ENCODE peak calls at places on chromosomes 13 and 19, in ten cellular contexts. One of them, this sample, is unnamed.

GRCh38 chr13:34698953-34699352 is 243.1 kb upstream of the NBEA start:
- DNase-seq in neuronal stem cell: no peak
- DNase-seq in T-helper 1 cell: no peak
- DNase-seq in activated T-cell treated with anti-CD3 and anti-CD28 coated beads, Interleukin-2, amount 50 U/mL, for 48 hours: no peak
- DNase-seq in activated CD4-positive, alpha-beta T cell treated with anti-CD3 and anti-CD28 coated beads for 48 hours: no peak
- DNase-seq in BE2C: no peak
- DNase-seq in MM.1S: no peak
- DNase-seq in skeletal muscle cell: no peak
- DNase-seq in NCI-H748 treated with DMSO at 0.1 percent for 48 hours: no peak
- DNase-seq in NCI-H510A: no peak
- DNase-seq in this sample: no peak

GRCh38 chr13:21579754-21580316 is 24.1 kb downstream of the MICU2 start:
- DNase-seq in neuronal stem cell: no peak
- DNase-seq in T-helper 1 cell: no peak
- DNase-seq in activated T-cell treated with anti-CD3 and anti-CD28 coated beads, Interleukin-2, amount 50 U/mL, for 48 hours: no peak
- DNase-seq in activated CD4-positive, alpha-beta T cell treated with anti-CD3 and anti-CD28 coated beads for 48 hours: no peak
- DNase-seq in BE2C: no peak
- DNase-seq in MM.1S: no peak
- DNase-seq in skeletal muscle cell: no peak
- DNase-seq in NCI-H748 treated with DMSO at 0.1 percent for 48 hours: no peak
- DNase-seq in NCI-H510A: no peak
- DNase-seq in this sample: no peak

GRCh38 chr19:47417107-47417745 is 2.1 kb downstream of the MEIS3 start:
- DNase-seq in neuronal stem cell: no peak
- DNase-seq in T-helper 1 cell: no peak
- DNase-seq in activated T-cell treated with anti-CD3 and anti-CD28 coated beads, Interleukin-2, amount 50 U/mL, for 48 hours: no peak
- DNase-seq in activated CD4-positive, alpha-beta T cell treated with anti-CD3 and anti-CD28 coated beads for 48 hours: no peak
- DNase-seq in BE2C: no peak
- DNase-seq in MM.1S: no peak
- DNase-seq in skeletal muscle cell: no peak
- DNase-seq in NCI-H748 treated with DMSO at 0.1 percent for 48 hours: no peak
- DNase-seq in NCI-H510A: no peak
- DNase-seq in this sample: no peak

GRCh38 chr19:5031231-5032100 is 62.6 kb downstream of the KDM4B start:
- DNase-seq in neuronal stem cell: peak
- DNase-seq in T-helper 1 cell: peak
- DNase-seq in activated T-cell treated with anti-CD3 and anti-CD28 coated beads, Interleukin-2, amount 50 U/mL, for 48 hours: peak
- DNase-seq in activated CD4-positive, alpha-beta T cell treated with anti-CD3 and anti-CD28 coated beads for 48 hours: peak
- DNase-seq in BE2C: peak
- DNase-seq in MM.1S: peak
- DNase-seq in skeletal muscle cell: peak
- DNase-seq in NCI-H748 treated with DMSO at 0.1 percent for 48 hours: no peak
- DNase-seq in NCI-H510A: peak
- DNase-seq in this sample: peak

GRCh38 chr13:106083620-106084350 is 451.7 kb downstream of the EFNB2 start:
- DNase-seq in neuronal stem cell: no peak
- DNase-seq in T-helper 1 cell: no peak
- DNase-seq in activated T-cell treated with anti-CD3 and anti-CD28 coated beads, Interleukin-2, amount 50 U/mL, for 48 hours: no peak
- DNase-seq in activated CD4-positive, alpha-beta T cell treated with anti-CD3 and anti-CD28 coated beads for 48 hours: peak
- DNase-seq in BE2C: peak
- DNase-seq in MM.1S: peak
- DNase-seq in skeletal muscle cell: no peak
- DNase-seq in NCI-H748 treated with DMSO at 0.1 percent for 48 hours: peak
- DNase-seq in NCI-H510A: no peak
- DNase-seq in this sample: peak

GRCh38 chr19:5150331-5150901 is 181.5 kb downstream of the KDM4B start:
- DNase-seq in neuronal stem cell: no peak
- DNase-seq in T-helper 1 cell: no peak
- DNase-seq in activated T-cell treated with anti-CD3 and anti-CD28 coated beads, Interleukin-2, amount 50 U/mL, for 48 hours: no peak
- DNase-seq in activated CD4-positive, alpha-beta T cell treated with anti-CD3 and anti-CD28 coated beads for 48 hours: no peak
- DNase-seq in BE2C: no peak
- DNase-seq in MM.1S: no peak
- DNase-seq in skeletal muscle cell: no peak
- DNase-seq in NCI-H748 treated with DMSO at 0.1 percent for 48 hours: no peak
- DNase-seq in NCI-H510A: no peak
- DNase-seq in this sample: no peak

GRCh38 chr13:21550918-21551317 is 53.1 kb downstream of the MICU2 start:
- DNase-seq in neuronal stem cell: no peak
- DNase-seq in T-helper 1 cell: no peak
- DNase-seq in activated T-cell treated with anti-CD3 and anti-CD28 coated beads, Interleukin-2, amount 50 U/mL, for 48 hours: no peak
- DNase-seq in activated CD4-positive, alpha-beta T cell treated with anti-CD3 and anti-CD28 coated beads for 48 hours: no peak
- DNase-seq in BE2C: no peak
- DNase-seq in MM.1S: no peak
- DNase-seq in skeletal muscle cell: no peak
- DNase-seq in NCI-H748 treated with DMSO at 0.1 percent for 48 hours: no peak
- DNase-seq in NCI-H510A: no peak
- DNase-seq in this sample: no peak

GRCh38 chr13:42821437-42821836 is 40.1 kb downstream of the FAM216B start:
- DNase-seq in neuronal stem cell: no peak
- DNase-seq in T-helper 1 cell: no peak
- DNase-seq in activated T-cell treated with anti-CD3 and anti-CD28 coated beads, Interleukin-2, amount 50 U/mL, for 48 hours: no peak
- DNase-seq in activated CD4-positive, alpha-beta T cell treated with anti-CD3 and anti-CD28 coated beads for 48 hours: no peak
- DNase-seq in BE2C: no peak
- DNase-seq in MM.1S: no peak
- DNase-seq in skeletal muscle cell: peak
- DNase-seq in NCI-H748 treated with DMSO at 0.1 percent for 48 hours: no peak
- DNase-seq in NCI-H510A: no peak
- DNase-seq in this sample: no peak

GRCh38 chr19:44071824-44072542 is at the start of gene ZNF284:
- DNase-seq in neuronal stem cell: peak
- DNase-seq in T-helper 1 cell: peak
- DNase-seq in activated T-cell treated with anti-CD3 and anti-CD28 coated beads, Interleukin-2, amount 50 U/mL, for 48 hours: peak
- DNase-seq in activated CD4-positive, alpha-beta T cell treated with anti-CD3 and anti-CD28 coated beads for 48 hours: peak
- DNase-seq in BE2C: peak
- DNase-seq in MM.1S: peak
- DNase-seq in skeletal muscle cell: peak
- DNase-seq in NCI-H748 treated with DMSO at 0.1 percent for 48 hours: peak
- DNase-seq in NCI-H510A: peak
- DNase-seq in this sample: peak

GRCh38 chr19:51799311-51799997 is 4.5 kb downstream of the FPR3 start:
- DNase-seq in neuronal stem cell: no peak
- DNase-seq in T-helper 1 cell: no peak
- DNase-seq in activated T-cell treated with anti-CD3 and anti-CD28 coated beads, Interleukin-2, amount 50 U/mL, for 48 hours: no peak
- DNase-seq in activated CD4-positive, alpha-beta T cell treated with anti-CD3 and anti-CD28 coated beads for 48 hours: no peak
- DNase-seq in BE2C: peak
- DNase-seq in MM.1S: no peak
- DNase-seq in skeletal muscle cell: peak
- DNase-seq in NCI-H748 treated with DMSO at 0.1 percent for 48 hours: no peak
- DNase-seq in NCI-H510A: no peak
- DNase-seq in this sample: no peak

GRCh38 chr13:94673841-94674240 is 38.5 kb downstream of the SOX21 start:
- DNase-seq in neuronal stem cell: no peak
- DNase-seq in T-helper 1 cell: no peak
- DNase-seq in activated T-cell treated with anti-CD3 and anti-CD28 coated beads, Interleukin-2, amount 50 U/mL, for 48 hours: no peak
- DNase-seq in activated CD4-positive, alpha-beta T cell treated with anti-CD3 and anti-CD28 coated beads for 48 hours: no peak
- DNase-seq in BE2C: no peak
- DNase-seq in MM.1S: no peak
- DNase-seq in skeletal muscle cell: no peak
- DNase-seq in NCI-H748 treated with DMSO at 0.1 percent for 48 hours: no peak
- DNase-seq in NCI-H510A: no peak
- DNase-seq in this sample: no peak

GRCh38 chr13:65378943-65379519 is 1851.1 kb downstream of the PCDH9 start:
- DNase-seq in neuronal stem cell: no peak
- DNase-seq in T-helper 1 cell: no peak
- DNase-seq in activated T-cell treated with anti-CD3 and anti-CD28 coated beads, Interleukin-2, amount 50 U/mL, for 48 hours: no peak
- DNase-seq in activated CD4-positive, alpha-beta T cell treated with anti-CD3 and anti-CD28 coated beads for 48 hours: no peak
- DNase-seq in BE2C: no peak
- DNase-seq in MM.1S: no peak
- DNase-seq in skeletal muscle cell: no peak
- DNase-seq in NCI-H748 treated with DMSO at 0.1 percent for 48 hours: peak
- DNase-seq in NCI-H510A: no peak
- DNase-seq in this sample: no peak

GRCh38 chr13:22828081-22828480 is 352.7 kb upstream of the SGCG start:
- DNase-seq in neuronal stem cell: no peak
- DNase-seq in T-helper 1 cell: no peak
- DNase-seq in activated T-cell treated with anti-CD3 and anti-CD28 coated beads, Interleukin-2, amount 50 U/mL, for 48 hours: no peak
- DNase-seq in activated CD4-positive, alpha-beta T cell treated with anti-CD3 and anti-CD28 coated beads for 48 hours: no peak
- DNase-seq in BE2C: no peak
- DNase-seq in MM.1S: no peak
- DNase-seq in skeletal muscle cell: no peak
- DNase-seq in NCI-H748 treated with DMSO at 0.1 percent for 48 hours: no peak
- DNase-seq in NCI-H510A: no peak
- DNase-seq in this sample: no peak

GRCh38 chr13:113928701-113929627 is 44.9 kb downstream of the C13orf46 start:
- DNase-seq in neuronal stem cell: no peak
- DNase-seq in T-helper 1 cell: no peak
- DNase-seq in activated T-cell treated with anti-CD3 and anti-CD28 coated beads, Interleukin-2, amount 50 U/mL, for 48 hours: no peak
- DNase-seq in activated CD4-positive, alpha-beta T cell treated with anti-CD3 and anti-CD28 coated beads for 48 hours: no peak
- DNase-seq in BE2C: no peak
- DNase-seq in MM.1S: no peak
- DNase-seq in skeletal muscle cell: peak
- DNase-seq in NCI-H748 treated with DMSO at 0.1 percent for 48 hours: no peak
- DNase-seq in NCI-H510A: no peak
- DNase-seq in this sample: no peak

GRCh38 chr13:47656651-47657050 is 344.4 kb downstream of the SUCLA2 start:
- DNase-seq in neuronal stem cell: no peak
- DNase-seq in T-helper 1 cell: no peak
- DNase-seq in activated T-cell treated with anti-CD3 and anti-CD28 coated beads, Interleukin-2, amount 50 U/mL, for 48 hours: no peak
- DNase-seq in activated CD4-positive, alpha-beta T cell treated with anti-CD3 and anti-CD28 coated beads for 48 hours: no peak
- DNase-seq in BE2C: no peak
- DNase-seq in MM.1S: no peak
- DNase-seq in skeletal muscle cell: no peak
- DNase-seq in NCI-H748 treated with DMSO at 0.1 percent for 48 hours: no peak
- DNase-seq in NCI-H510A: no peak
- DNase-seq in this sample: no peak

GRCh38 chr13:93624371-93624777 is 397.8 kb downstream of the GPC6 start:
- DNase-seq in neuronal stem cell: no peak
- DNase-seq in T-helper 1 cell: no peak
- DNase-seq in activated T-cell treated with anti-CD3 and anti-CD28 coated beads, Interleukin-2, amount 50 U/mL, for 48 hours: no peak
- DNase-seq in activated CD4-positive, alpha-beta T cell treated with anti-CD3 and anti-CD28 coated beads for 48 hours: no peak
- DNase-seq in BE2C: no peak
- DNase-seq in MM.1S: peak
- DNase-seq in skeletal muscle cell: no peak
- DNase-seq in NCI-H748 treated with DMSO at 0.1 percent for 48 hours: no peak
- DNase-seq in NCI-H510A: no peak
- DNase-seq in this sample: no peak

GRCh38 chr19:801861-802496 is 4.7 kb downstream of the PTBP1 start:
- DNase-seq in neuronal stem cell: no peak
- DNase-seq in T-helper 1 cell: no peak
- DNase-seq in activated T-cell treated with anti-CD3 and anti-CD28 coated beads, Interleukin-2, amount 50 U/mL, for 48 hours: no peak
- DNase-seq in activated CD4-positive, alpha-beta T cell treated with anti-CD3 and anti-CD28 coated beads for 48 hours: no peak
- DNase-seq in BE2C: no peak
- DNase-seq in MM.1S: no peak
- DNase-seq in skeletal muscle cell: no peak
- DNase-seq in NCI-H748 treated with DMSO at 0.1 percent for 48 hours: no peak
- DNase-seq in NCI-H510A: no peak
- DNase-seq in this sample: no peak

GRCh38 chr13:39284801-39285388 is 246.6 kb downstream of the NHLRC3 start:
- DNase-seq in neuronal stem cell: no peak
- DNase-seq in T-helper 1 cell: no peak
- DNase-seq in activated T-cell treated with anti-CD3 and anti-CD28 coated beads, Interleukin-2, amount 50 U/mL, for 48 hours: no peak
- DNase-seq in activated CD4-positive, alpha-beta T cell treated with anti-CD3 and anti-CD28 coated beads for 48 hours: no peak
- DNase-seq in BE2C: no peak
- DNase-seq in MM.1S: no peak
- DNase-seq in skeletal muscle cell: no peak
- DNase-seq in NCI-H748 treated with DMSO at 0.1 percent for 48 hours: no peak
- DNase-seq in NCI-H510A: no peak
- DNase-seq in this sample: no peak

GRCh38 chr19:2560369-2560768 is 84.4 kb downstream of the GADD45B start:
- DNase-seq in neuronal stem cell: no peak
- DNase-seq in T-helper 1 cell: no peak
- DNase-seq in activated T-cell treated with anti-CD3 and anti-CD28 coated beads, Interleukin-2, amount 50 U/mL, for 48 hours: no peak
- DNase-seq in activated CD4-positive, alpha-beta T cell treated with anti-CD3 and anti-CD28 coated beads for 48 hours: no peak
- DNase-seq in BE2C: no peak
- DNase-seq in MM.1S: no peak
- DNase-seq in skeletal muscle cell: no peak
- DNase-seq in NCI-H748 treated with DMSO at 0.1 percent for 48 hours: no peak
- DNase-seq in NCI-H510A: no peak
- DNase-seq in this sample: no peak

GRCh38 chr19:49889038-49889686 is 7.5 kb downstream of the IL4I1 start:
- DNase-seq in neuronal stem cell: no peak
- DNase-seq in T-helper 1 cell: no peak
- DNase-seq in activated T-cell treated with anti-CD3 and anti-CD28 coated beads, Interleukin-2, amount 50 U/mL, for 48 hours: no peak
- DNase-seq in activated CD4-positive, alpha-beta T cell treated with anti-CD3 and anti-CD28 coated beads for 48 hours: no peak
- DNase-seq in BE2C: no peak
- DNase-seq in MM.1S: no peak
- DNase-seq in skeletal muscle cell: no peak
- DNase-seq in NCI-H748 treated with DMSO at 0.1 percent for 48 hours: no peak
- DNase-seq in NCI-H510A: no peak
- DNase-seq in this sample: no peak

GRCh38 chr19:6098574-6098973 is 11.7 kb downstream of the RFX2 start:
- DNase-seq in neuronal stem cell: no peak
- DNase-seq in T-helper 1 cell: no peak
- DNase-seq in activated T-cell treated with anti-CD3 and anti-CD28 coated beads, Interleukin-2, amount 50 U/mL, for 48 hours: no peak
- DNase-seq in activated CD4-positive, alpha-beta T cell treated with anti-CD3 and anti-CD28 coated beads for 48 hours: no peak
- DNase-seq in BE2C: no peak
- DNase-seq in MM.1S: no peak
- DNase-seq in skeletal muscle cell: no peak
- DNase-seq in NCI-H748 treated with DMSO at 0.1 percent for 48 hours: no peak
- DNase-seq in NCI-H510A: no peak
- DNase-seq in this sample: no peak

GRCh38 chr19:3250675-3251074 is 26.2 kb downstream of the CELF5 start:
- DNase-seq in neuronal stem cell: no peak
- DNase-seq in T-helper 1 cell: no peak
- DNase-seq in activated T-cell treated with anti-CD3 and anti-CD28 coated beads, Interleukin-2, amount 50 U/mL, for 48 hours: peak
- DNase-seq in activated CD4-positive, alpha-beta T cell treated with anti-CD3 and anti-CD28 coated beads for 48 hours: peak
- DNase-seq in BE2C: no peak
- DNase-seq in MM.1S: no peak
- DNase-seq in skeletal muscle cell: no peak
- DNase-seq in NCI-H748 treated with DMSO at 0.1 percent for 48 hours: no peak
- DNase-seq in NCI-H510A: no peak
- DNase-seq in this sample: no peak

GRCh38 chr19:574658-575526 is 2.5 kb downstream of the BSG start:
- DNase-seq in neuronal stem cell: no peak
- DNase-seq in T-helper 1 cell: no peak
- DNase-seq in activated T-cell treated with anti-CD3 and anti-CD28 coated beads, Interleukin-2, amount 50 U/mL, for 48 hours: no peak
- DNase-seq in activated CD4-positive, alpha-beta T cell treated with anti-CD3 and anti-CD28 coated beads for 48 hours: no peak
- DNase-seq in BE2C: peak
- DNase-seq in MM.1S: no peak
- DNase-seq in skeletal muscle cell: no peak
- DNase-seq in NCI-H748 treated with DMSO at 0.1 percent for 48 hours: no peak
- DNase-seq in NCI-H510A: no peak
- DNase-seq in this sample: no peak

GRCh38 chr13:112814905-112815585 is 125.2 kb downstream of the ATP11A start:
- DNase-seq in neuronal stem cell: no peak
- DNase-seq in T-helper 1 cell: no peak
- DNase-seq in activated T-cell treated with anti-CD3 and anti-CD28 coated beads, Interleukin-2, amount 50 U/mL, for 48 hours: no peak
- DNase-seq in activated CD4-positive, alpha-beta T cell treated with anti-CD3 and anti-CD28 coated beads for 48 hours: no peak
- DNase-seq in BE2C: peak
- DNase-seq in MM.1S: no peak
- DNase-seq in skeletal muscle cell: no peak
- DNase-seq in NCI-H748 treated with DMSO at 0.1 percent for 48 hours: no peak
- DNase-seq in NCI-H510A: no peak
- DNase-seq in this sample: no peak

GRCh38 chr19:58440556-58440955 is 603 bp upstream of the ZNF132 start:
- DNase-seq in neuronal stem cell: no peak
- DNase-seq in T-helper 1 cell: no peak
- DNase-seq in activated T-cell treated with anti-CD3 and anti-CD28 coated beads, Interleukin-2, amount 50 U/mL, for 48 hours: no peak
- DNase-seq in activated CD4-positive, alpha-beta T cell treated with anti-CD3 and anti-CD28 coated beads for 48 hours: no peak
- DNase-seq in BE2C: no peak
- DNase-seq in MM.1S: no peak
- DNase-seq in skeletal muscle cell: no peak
- DNase-seq in NCI-H748 treated with DMSO at 0.1 percent for 48 hours: no peak
- DNase-seq in NCI-H510A: no peak
- DNase-seq in this sample: no peak

This sample was measured in HuH-7.